ENCODE peak calls at places on chromosomes 12 and 14, in five cellular contexts. R is EL, B is amygdala, X is GDM1, O is stomach. L is an unnamed sample.

GRCh38 chr12:96143392-96143791 is 50.8 kb upstream of the ELK3 start:
- DNase-seq in R (no peak), B (no peak), X (peak; percentile 74), O (no peak), L (no peak)

GRCh38 chr14:72500234-72500838 is 393.6 kb downstream of the DPF3 start:
- DNase-seq in R (no peak), B (no peak), X (no peak), O (no peak), L (no peak)

GRCh38 chr14:62673014-62673727 is 372.1 kb downstream of the KCNH5 start:
- DNase-seq in R (no peak), B (no peak), X (no peak), O (no peak), L (no peak)

GRCh38 chr12:25592725-25593495 is 39.8 kb upstream of the LMNTD1 start:
- DNase-seq in R (no peak), B (no peak), X (no peak), O (no peak), L (no peak)

GRCh38 chr14:50533806-50534205 is 1.4 kb upstream of the MAP4K5 start:
- DNase-seq in R (peak; percentile 39), B (no peak), X (no peak), O (no peak), L (no peak)

GRCh38 chr12:130748786-130749185 is 32.7 kb upstream of the RIMBP2 start:
- DNase-seq in R (no peak), B (no peak), X (no peak), O (no peak), L (no peak)

GRCh38 chr14:72699852-72700257 is 194.0 kb downstream of the DPF3 start:
- DNase-seq in R (peak; percentile 75), B (no peak), X (peak; percentile 42), O (no peak), L (no peak)

GRCh38 chr14:75794615-75795038 is 133.6 kb downstream of the TTLL5 start:
- DNase-seq in R (peak; percentile 37), B (no peak), X (no peak), O (no peak), L (no peak)

GRCh38 chr12:110079477-110080400 is 31.4 kb upstream of the C12orf76 start:
- DNase-seq in R (no peak), B (peak; percentile 86), X (peak; percentile 67), O (peak; percentile 44), L (no peak)

GRCh38 chr12:114631242-114631641 is 52.7 kb downstream of the TBX3 start:
- DNase-seq in R (no peak), B (no peak), X (no peak), O (no peak), L (no peak)

L was measured in upper lobe of left lung.